ENCODE peak calls at places on chromosome 19, in seven cellular contexts. G, A, W, U, K, O and Z are unnamed samples.

GRCh38 chr19:10742494-10742893 is 24.6 kb downstream of the DNM2 start:
- DNase-seq in G (no peak), A (no peak), W (no peak), U (no peak), K (no peak), O (no peak), Z (no peak)

GRCh38 chr19:42396248-42396541 is 6.1 kb upstream of the CNFN start:
- DNase-seq in G (no peak), A (no peak), W (no peak), U (no peak), K (no peak), O (no peak), Z (no peak)

GRCh38 chr19:46924874-46925547 is 64.2 kb downstream of the ARHGAP35 start:
- DNase-seq in G (peak; percentile 66), A (peak; percentile 71), W (no peak), U (peak; percentile 27), K (no peak), O (no peak), Z (no peak)

GRCh38 chr19:37564624-37565369 is 29.8 kb downstream of the ZNF571 start:
- DNase-seq in G (no peak), A (no peak), W (no peak), U (no peak), K (no peak), O (no peak), Z (no peak)

GRCh38 chr19:38788478-38789243 is at the start of gene LGALS7B:
- DNase-seq in G (no peak), A (no peak), W (no peak), U (no peak), K (no peak), O (no peak), Z (no peak)

GRCh38 chr19:27890696-27891095 is 1322.3 kb downstream of the UQCRFS1 start:
- DNase-seq in G (no peak), A (no peak), W (no peak), U (no peak), K (no peak), O (no peak), Z (no peak)

GRCh38 chr19:362154-362553 is 17.6 kb upstream of the MIER2 start:
- DNase-seq in G (no peak), A (no peak), W (no peak), U (no peak), K (no peak), O (no peak), Z (no peak)

GRCh38 chr19:56566904-56567273 is 379 bp upstream of the ZNF470 start:
- DNase-seq in G (peak; percentile 44), A (peak; percentile 8), W (no peak), U (peak; percentile 54), K (peak; percentile 4), O (peak; percentile 33), Z (no peak)

GRCh38 chr19:30228113-30228725 is 144.0 kb upstream of the ZNF536 start:
- DNase-seq in G (no peak), A (no peak), W (no peak), U (no peak), K (no peak), O (no peak), Z (no peak)

GRCh38 chr19:55673465-55673864 is 1.6 kb upstream of the EPN1 start:
- DNase-seq in G (no peak), A (no peak), W (no peak), U (no peak), K (no peak), O (no peak), Z (no peak)

GRCh38 chr19:39736088-39736487 is 1.7 kb downstream of the CLC start:
- DNase-seq in G (no peak), A (no peak), W (no peak), U (no peak), K (no peak), O (no peak), Z (no peak)

GRCh38 chr19:28044477-28044876 is 1168.5 kb downstream of the UQCRFS1 start:
- DNase-seq in G (no peak), A (no peak), W (no peak), U (no peak), K (no peak), O (no peak), Z (no peak)

GRCh38 chr19:49682274-49682673 is 5.2 kb downstream of the PRMT1 start:
- DNase-seq in G (no peak), A (no peak), W (no peak), U (no peak), K (no peak), O (no peak), Z (no peak)

GRCh38 chr19:7657047-7657779 is 11.6 kb upstream of the RETN start:
- DNase-seq in G (no peak), A (no peak), W (no peak), U (no peak), K (no peak), O (no peak), Z (no peak)